ENCODE peak calls at places on chromosomes 6 and 20, in four cellular contexts. U is hepatic stellate cell, F is midbrain, H is T-cell. G is an unnamed sample.
A peak's percentile ranks its signal among the peaks of the same experiment; 100 is the strongest.

GRCh38 chr20:63895886-63896135 is 885 bp downstream of the DNAJC5 start:
- DNase-seq in H (no peak), U (peak; percentile 29), F (no peak), G (no peak)

GRCh38 chr6:131807321-131807643 is 538 bp upstream of the ENPP1 start:
- DNase-seq in F (no peak), H (no peak), U (no peak), G (no peak)

GRCh38 chr6:134447883-134448387 is 130.0 kb upstream of the SGK1 start:
- DNase-seq in F (no peak), U (peak; percentile 38), H (no peak), G (no peak)

GRCh38 chr20:54172856-54173652 is 732 bp downstream of the CYP24A1 start:
- DNase-seq in F (no peak), H (no peak), U (no peak), G (no peak)

GRCh38 chr20:6269163-6269873 is 146.5 kb upstream of the FERMT1 start:
- DNase-seq in U (no peak), H (no peak), F (no peak), G (no peak)

GRCh38 chr20:8227293-8227692 is 95.2 kb downstream of the PLCB1 start:
- DNase-seq in H (no peak), F (no peak), U (no peak), G (no peak)

GRCh38 chr20:57478176-57478575 is 46.8 kb downstream of the CTCFL start:
- DNase-seq in H (no peak), U (no peak), F (no peak), G (no peak)

GRCh38 chr20:34385464-34385863 is 22.4 kb downstream of the ITCH start:
- DNase-seq in U (no peak), H (no peak), F (no peak), G (no peak)

GRCh38 chr20:58138395-58138794 is 90.1 kb downstream of the ANKRD60 start:
- DNase-seq in H (no peak), U (no peak), F (no peak), G (no peak)

GRCh38 chr6:157228421-157229218 is 94.7 kb downstream of the TMEM242 start:
- DNase-seq in H (no peak), U (no peak), F (no peak), G (no peak)

GRCh38 chr6:7528565-7528964 is 12.9 kb upstream of the DSP start:
- DNase-seq in H (no peak), F (no peak), U (peak; percentile 76), G (no peak)

GRCh38 chr6:36335465-36336209 is 1.1 kb downstream of the BNIP5 start:
- DNase-seq in U (no peak), H (no peak), F (no peak), G (no peak)

GRCh38 chr20:35953411-35954199 is 697 bp downstream of the SCAND1 start:
- DNase-seq in U (peak; percentile 54), H (peak; percentile 66), F (no peak), G (peak; percentile 42)

GRCh38 chr6:193773-194310 is 98.4 kb upstream of the DUSP22 start:
- DNase-seq in F (no peak), H (peak; percentile 14), U (no peak), G (no peak)

GRCh38 chr20:537983-538382 is 5.6 kb downstream of the CSNK2A1 start:
- DNase-seq in F (no peak), H (no peak), U (no peak), G (no peak)

GRCh38 chr6:37538107-37538506 is 38.4 kb upstream of the CCDC167 start:
- DNase-seq in U (no peak), H (no peak), F (no peak), G (no peak)

G was measured in CMK.